ENCODE peak calls at places on chromosomes 16 and 17, in four cellular contexts. One of them, this sample, is unnamed.

GRCh38 chr17:31918701-31919128 is 17.2 kb upstream of the UTP6 start:
- DNase-seq in fibroblast of mammary gland: no peak
- DNase-seq in fibroblast of pulmonary artery: no peak
- DNase-seq in esophagus muscularis mucosa: no peak
- DNase-seq in this sample: no peak

GRCh38 chr17:5416886-5417285 is 2.6 kb downstream of the NUP88 start:
- DNase-seq in fibroblast of mammary gland: no peak
- DNase-seq in fibroblast of pulmonary artery: no peak
- DNase-seq in esophagus muscularis mucosa: no peak
- DNase-seq in this sample: no peak

GRCh38 chr16:89623511-89624232 is 10.2 kb downstream of the DPEP1 start:
- DNase-seq in esophagus muscularis mucosa: no peak
- DNase-seq in fibroblast of pulmonary artery: peak; percentile 32
- DNase-seq in fibroblast of mammary gland: peak; percentile 38
- DNase-seq in this sample: peak; percentile 69

GRCh38 chr17:75604034-75604695 is 16.6 kb downstream of the MYO15B start:
- DNase-seq in fibroblast of pulmonary artery: no peak
- DNase-seq in fibroblast of mammary gland: no peak
- DNase-seq in esophagus muscularis mucosa: no peak
- DNase-seq in this sample: peak; percentile 7

GRCh38 chr17:44807817-44808155 is 22.3 kb downstream of the GJC1 start:
- DNase-seq in fibroblast of pulmonary artery: no peak
- DNase-seq in fibroblast of mammary gland: peak; percentile 50
- DNase-seq in esophagus muscularis mucosa: no peak
- DNase-seq in this sample: no peak

GRCh38 chr16:49158029-49158642 is 123.5 kb downstream of the CBLN1 start:
- DNase-seq in fibroblast of pulmonary artery: peak; percentile 22
- DNase-seq in esophagus muscularis mucosa: no peak
- DNase-seq in fibroblast of mammary gland: peak; percentile 17
- DNase-seq in this sample: peak; percentile 5

GRCh38 chr16:4682616-4683254 is 10.6 kb upstream of the NUDT16L1 start:
- DNase-seq in fibroblast of pulmonary artery: peak; percentile 26
- DNase-seq in fibroblast of mammary gland: peak; percentile 34
- DNase-seq in esophagus muscularis mucosa: no peak
- DNase-seq in this sample: no peak

GRCh38 chr17:69067274-69068047 is 6.7 kb upstream of the ABCA9 start:
- DNase-seq in fibroblast of pulmonary artery: no peak
- DNase-seq in esophagus muscularis mucosa: no peak
- DNase-seq in fibroblast of mammary gland: no peak
- DNase-seq in this sample: no peak

GRCh38 chr16:35149550-35149949 is 1690.1 kb downstream of the TP53TG3F start:
- DNase-seq in esophagus muscularis mucosa: peak; percentile 83
- DNase-seq in fibroblast of pulmonary artery: no peak
- DNase-seq in fibroblast of mammary gland: no peak
- DNase-seq in this sample: no peak

GRCh38 chr16:46897471-46897870 is 13.3 kb downstream of the GPT2 start:
- DNase-seq in fibroblast of pulmonary artery: no peak
- DNase-seq in esophagus muscularis mucosa: no peak
- DNase-seq in fibroblast of mammary gland: no peak
- DNase-seq in this sample: no peak

GRCh38 chr17:68783861-68784260 is 171.3 kb downstream of the ABCA8 start:
- DNase-seq in fibroblast of pulmonary artery: no peak
- DNase-seq in esophagus muscularis mucosa: no peak
- DNase-seq in fibroblast of mammary gland: no peak
- DNase-seq in this sample: peak; percentile 19

GRCh38 chr16:82011199-82011641 is at the start of gene SDR42E1:
- DNase-seq in esophagus muscularis mucosa: no peak
- DNase-seq in fibroblast of pulmonary artery: no peak
- DNase-seq in fibroblast of mammary gland: no peak
- DNase-seq in this sample: no peak

GRCh38 chr17:50918933-50919296 is 52.8 kb upstream of the TOB1 start:
- DNase-seq in fibroblast of pulmonary artery: no peak
- DNase-seq in fibroblast of mammary gland: peak; percentile 21
- DNase-seq in esophagus muscularis mucosa: no peak
- DNase-seq in this sample: no peak

GRCh38 chr17:9700136-9700535 is 54.8 kb downstream of the USP43 start:
- DNase-seq in fibroblast of pulmonary artery: no peak
- DNase-seq in fibroblast of mammary gland: no peak
- DNase-seq in esophagus muscularis mucosa: no peak
- DNase-seq in this sample: no peak

GRCh38 chr16:79318137-79318899 is 282.2 kb downstream of the MAF start:
- DNase-seq in fibroblast of pulmonary artery: no peak
- DNase-seq in fibroblast of mammary gland: no peak
- DNase-seq in esophagus muscularis mucosa: no peak
- DNase-seq in this sample: no peak

GRCh38 chr17:38728290-38728831 is 1.8 kb upstream of the CISD3 start:
- DNase-seq in fibroblast of pulmonary artery: no peak
- DNase-seq in esophagus muscularis mucosa: no peak
- DNase-seq in fibroblast of mammary gland: no peak
- DNase-seq in this sample: no peak

GRCh38 chr17:33674685-33675084 is 381.6 kb upstream of the ASIC2 start:
- DNase-seq in esophagus muscularis mucosa: no peak
- DNase-seq in fibroblast of mammary gland: peak; percentile 56
- DNase-seq in fibroblast of pulmonary artery: peak; percentile 71
- DNase-seq in this sample: peak; percentile 58

GRCh38 chr17:45428954-45429337 is 3.7 kb downstream of the ARHGAP27 start:
- DNase-seq in fibroblast of mammary gland: no peak
- DNase-seq in esophagus muscularis mucosa: no peak
- DNase-seq in fibroblast of pulmonary artery: no peak
- DNase-seq in this sample: no peak

GRCh38 chr17:66636111-66636510 is 198.8 kb upstream of the CACNG5 start:
- DNase-seq in fibroblast of pulmonary artery: peak; percentile 42
- DNase-seq in esophagus muscularis mucosa: no peak
- DNase-seq in fibroblast of mammary gland: peak; percentile 74
- DNase-seq in this sample: peak; percentile 75

GRCh38 chr17:13520899-13521572 is 80.7 kb downstream of the HS3ST3A1 start:
- DNase-seq in esophagus muscularis mucosa: no peak
- DNase-seq in fibroblast of mammary gland: peak; percentile 95
- DNase-seq in fibroblast of pulmonary artery: peak; percentile 59
- DNase-seq in this sample: peak; percentile 81

GRCh38 chr17:193841-194806 is 12.7 kb upstream of the DOC2B start:
- DNase-seq in fibroblast of pulmonary artery: no peak
- DNase-seq in fibroblast of mammary gland: no peak
- DNase-seq in esophagus muscularis mucosa: no peak
- DNase-seq in this sample: no peak

GRCh38 chr17:77476920-77477805 is 336.4 kb downstream of the SEC14L1 start:
- DNase-seq in fibroblast of mammary gland: peak; percentile 99
- DNase-seq in esophagus muscularis mucosa: no peak
- DNase-seq in fibroblast of pulmonary artery: peak; percentile 94
- DNase-seq in this sample: peak; percentile 98

GRCh38 chr17:80845121-80845862 is 146.3 kb upstream of the CHMP6 start:
- DNase-seq in fibroblast of mammary gland: no peak
- DNase-seq in esophagus muscularis mucosa: no peak
- DNase-seq in fibroblast of pulmonary artery: no peak
- DNase-seq in this sample: no peak

GRCh38 chr16:66705790-66706505 is 9.4 kb upstream of the CMTM4 start:
- DNase-seq in fibroblast of mammary gland: peak; percentile 26
- DNase-seq in esophagus muscularis mucosa: no peak
- DNase-seq in fibroblast of pulmonary artery: peak; percentile 58
- DNase-seq in this sample: peak; percentile 61

GRCh38 chr16:49466881-49467280 is 93.3 kb downstream of the C16orf78 start:
- DNase-seq in fibroblast of pulmonary artery: no peak
- DNase-seq in fibroblast of mammary gland: no peak
- DNase-seq in esophagus muscularis mucosa: peak; percentile 86
- DNase-seq in this sample: no peak

GRCh38 chr17:45341389-45342158 is 24.8 kb upstream of the MAP3K14 start:
- DNase-seq in fibroblast of pulmonary artery: peak; percentile 91
- DNase-seq in fibroblast of mammary gland: peak; percentile 99
- DNase-seq in esophagus muscularis mucosa: no peak
- DNase-seq in this sample: peak; percentile 90

GRCh38 chr17:14768923-14769322 is 468.0 kb downstream of the HS3ST3B1 start:
- DNase-seq in fibroblast of mammary gland: no peak
- DNase-seq in fibroblast of pulmonary artery: no peak
- DNase-seq in esophagus muscularis mucosa: peak; percentile 81
- DNase-seq in this sample: no peak

GRCh38 chr16:81313731-81314602 is 795 bp upstream of the GAN start:
- DNase-seq in fibroblast of mammary gland: no peak
- DNase-seq in fibroblast of pulmonary artery: peak; percentile 14
- DNase-seq in esophagus muscularis mucosa: no peak
- DNase-seq in this sample: peak; percentile 18

GRCh38 chr17:59296190-59296589 is 35.3 kb upstream of the YPEL2 start:
- DNase-seq in fibroblast of mammary gland: no peak
- DNase-seq in fibroblast of pulmonary artery: no peak
- DNase-seq in esophagus muscularis mucosa: no peak
- DNase-seq in this sample: no peak

GRCh38 chr16:89952049-89952448 is 3.5 kb downstream of the DEF8 start:
- DNase-seq in esophagus muscularis mucosa: no peak
- DNase-seq in fibroblast of pulmonary artery: no peak
- DNase-seq in fibroblast of mammary gland: no peak
- DNase-seq in this sample: no peak

GRCh38 chr17:48045270-48046001 is 2.7 kb upstream of the NFE2L1 start:
- DNase-seq in fibroblast of mammary gland: peak; percentile 80
- DNase-seq in fibroblast of pulmonary artery: peak; percentile 17
- DNase-seq in esophagus muscularis mucosa: no peak
- DNase-seq in this sample: no peak

GRCh38 chr17:78394209-78394608 is 15.8 kb downstream of the PGS1 start:
- DNase-seq in fibroblast of mammary gland: no peak
- DNase-seq in esophagus muscularis mucosa: no peak
- DNase-seq in fibroblast of pulmonary artery: no peak
- DNase-seq in this sample: no peak

GRCh38 chr16:50093607-50094570 is 28.1 kb downstream of the HEATR3 start:
- DNase-seq in esophagus muscularis mucosa: peak; percentile 92
- DNase-seq in fibroblast of mammary gland: peak; percentile 94
- DNase-seq in fibroblast of pulmonary artery: no peak
- DNase-seq in this sample: no peak

GRCh38 chr16:2469399-2470233 is 1.5 kb upstream of the NTN3 start:
- DNase-seq in fibroblast of pulmonary artery: no peak
- DNase-seq in esophagus muscularis mucosa: no peak
- DNase-seq in fibroblast of mammary gland: no peak
- DNase-seq in this sample: no peak
- H3K4me3 ChIP-seq in fibroblast of pulmonary artery: no peak overlapping the region
- H3K4me3 ChIP-seq in esophagus muscularis mucosa: no peak overlapping the region
- H3K4me3 ChIP-seq in fibroblast of mammary gland: no peak overlapping the region
- H3K4me3 ChIP-seq in this sample: no peak overlapping the region

DNA sequence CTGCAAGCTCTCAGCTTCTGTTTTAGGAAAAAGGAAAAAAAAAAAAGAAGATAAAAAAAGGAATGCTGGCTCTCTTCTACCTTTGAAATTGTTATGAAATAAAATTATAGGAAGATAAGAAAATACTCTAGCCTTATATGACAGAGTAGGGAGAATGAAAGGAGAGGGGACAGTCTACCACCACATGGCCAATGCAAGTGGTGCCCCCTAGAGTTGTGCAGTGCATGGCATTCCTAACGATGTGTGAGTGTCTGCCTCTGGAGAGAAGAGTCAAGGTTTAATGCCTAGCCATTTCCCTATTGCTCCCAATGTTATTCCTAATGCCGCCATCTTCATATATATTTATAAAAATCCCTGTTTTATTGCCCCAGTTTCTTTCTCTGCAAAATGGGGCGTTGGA is 216.3 kb downstream of the TMEM114 start:
- DNase-seq in esophagus muscularis mucosa: no peak
- DNase-seq in fibroblast of mammary gland: no peak
- DNase-seq in fibroblast of pulmonary artery: no peak
- DNase-seq in this sample: no peak
- TF ChIP-seq CTCF in esophagus muscularis mucosa: no peak
- TF ChIP-seq CTCF in fibroblast of mammary gland: no peak
- TF ChIP-seq CTCF in fibroblast of pulmonary artery: no peak
- TF ChIP-seq CTCF in this sample: no peak

GRCh38 chr17:1736348-1737281 is 6.1 kb upstream of the SERPINF2 start:
- DNase-seq in fibroblast of mammary gland: peak; percentile 85
- DNase-seq in esophagus muscularis mucosa: no peak
- DNase-seq in fibroblast of pulmonary artery: peak; percentile 95
- DNase-seq in this sample: peak; percentile 62
- H3K4me3 ChIP-seq in fibroblast of mammary gland: no peak overlapping the region
- H3K4me3 ChIP-seq in esophagus muscularis mucosa: no peak overlapping the region
- H3K4me3 ChIP-seq in fibroblast of pulmonary artery: no peak overlapping the region
- H3K4me3 ChIP-seq in this sample: no peak overlapping the region

GRCh38 chr16:27514806-27515205 is 34.9 kb downstream of the GTF3C1 start:
- DNase-seq in esophagus muscularis mucosa: no peak
- DNase-seq in fibroblast of mammary gland: no peak
- DNase-seq in fibroblast of pulmonary artery: no peak
- DNase-seq in this sample: no peak

GRCh38 chr16:27512061-27512460 is 37.7 kb downstream of the GTF3C1 start:
- DNase-seq in fibroblast of mammary gland: no peak
- DNase-seq in fibroblast of pulmonary artery: no peak
- DNase-seq in esophagus muscularis mucosa: no peak
- DNase-seq in this sample: no peak

GRCh38 chr16:27508476-27508875 is 41.2 kb downstream of the GTF3C1 start:
- DNase-seq in esophagus muscularis mucosa: no peak
- DNase-seq in fibroblast of mammary gland: no peak
- DNase-seq in fibroblast of pulmonary artery: no peak
- DNase-seq in this sample: no peak

GRCh38 chr16:27515874-27516353 is 33.8 kb downstream of the GTF3C1 start:
- DNase-seq in esophagus muscularis mucosa: no peak
- DNase-seq in fibroblast of pulmonary artery: peak; percentile 33
- DNase-seq in fibroblast of mammary gland: peak; percentile 21
- DNase-seq in this sample: no peak

DNA sequence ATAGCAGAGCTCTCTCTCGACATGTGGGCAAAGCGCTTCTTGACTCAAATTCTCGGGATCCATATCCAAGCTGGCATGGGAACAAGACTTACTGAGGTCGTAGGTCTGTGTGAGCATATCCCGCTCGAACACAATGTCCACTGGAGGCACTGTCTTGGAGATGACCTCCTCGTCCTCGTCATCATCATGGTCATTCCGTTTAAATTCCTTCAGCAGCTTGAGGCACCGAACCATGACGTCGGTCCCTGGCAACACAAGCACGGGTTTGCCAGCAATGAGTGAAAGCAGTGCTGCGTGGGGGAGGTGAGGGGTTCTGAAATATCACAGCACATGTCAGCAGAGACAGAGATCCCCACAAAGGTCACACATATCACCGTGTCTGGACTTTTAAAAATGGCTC is 38.1 kb downstream of the GTF3C1 start:
- DNase-seq in fibroblast of mammary gland: peak; percentile 19
- DNase-seq in esophagus muscularis mucosa: no peak
- DNase-seq in fibroblast of pulmonary artery: peak; percentile 52
- DNase-seq in this sample: peak; percentile 10
- TF ChIP-seq CTCF in fibroblast of mammary gland: no peak
- TF ChIP-seq CTCF in esophagus muscularis mucosa: no peak
- TF ChIP-seq CTCF in fibroblast of pulmonary artery: no peak
- TF ChIP-seq CTCF in this sample: no peak

This sample was measured in fibroblast of the aortic adventitia.